ENCODE peak calls at places on chromosome 19, in four cellular contexts. T is HepG2, P is K562, H is GM12878. S is an unnamed sample.

GRCh38 chr19:8558325-8558724 is 18.9 kb downstream of the MYO1F start:
- DNase-seq in T (no peak), P (no peak), H (no peak), S (no peak)

GRCh38 chr19:38209671-38210457 is 14.2 kb downstream of the DPF1 start:
- DNase-seq in H (no peak), T (no peak), P (no peak), S (peak; percentile 65)

GRCh38 chr19:49447485-49448431 is 3.9 kb downstream of the PIH1D1 start:
- DNase-seq in H (no peak), P (peak; percentile 76), T (no peak), S (peak; percentile 91)

GRCh38 chr19:38032951-38033350 is 125.9 kb downstream of the SIPA1L3 start:
- DNase-seq in H (no peak), T (no peak), P (no peak), S (no peak)

GRCh38 chr19:40542197-40542859 is 34.3 kb upstream of the SHKBP1 start:
- DNase-seq in P (no peak), T (no peak), H (no peak), S (no peak)

GRCh38 chr19:28023064-28023463 is 1189.9 kb downstream of the UQCRFS1 start:
- DNase-seq in H (no peak), P (no peak), T (no peak), S (no peak)

GRCh38 chr19:9861503-9861902 is 26.4 kb downstream of the PIN1 start:
- DNase-seq in T (no peak), H (no peak), P (no peak), S (no peak)

GRCh38 chr19:42965204-42965603 is 28.2 kb upstream of the PSG7 start:
- DNase-seq in T (no peak), H (no peak), P (no peak), S (no peak)

GRCh38 chr19:37654833-37655688 is at the start of gene ZFP30:
- DNase-seq in T (peak; percentile 81), P (peak; percentile 93), H (peak; percentile 33), S (peak; percentile 54)

GRCh38 chr19:33805313-33805712 is 8.6 kb downstream of the KCTD15 start:
- DNase-seq in H (no peak), T (no peak), P (no peak), S (no peak)

GRCh38 chr19:23698711-23699520 is 11.9 kb upstream of the ZNF675 start:
- DNase-seq in P (peak; percentile 66), H (no peak), T (no peak), S (peak; percentile 25)

GRCh38 chr19:10952809-10953208 is 8.0 kb upstream of the SMARCA4 start:
- DNase-seq in H (no peak), T (no peak), P (no peak), S (no peak)

GRCh38 chr19:19782783-19783182 is 38.8 kb downstream of the ZNF506 start:
- DNase-seq in T (no peak), P (no peak), H (no peak), S (no peak)

GRCh38 chr19:10769533-10770491 is 51.9 kb downstream of the DNM2 start:
- DNase-seq in T (peak; percentile 76), H (no peak), P (peak; percentile 63), S (no peak)

GRCh38 chr19:29121684-29122083 is 91.3 kb downstream of the UQCRFS1 start:
- DNase-seq in P (peak; percentile 44), T (no peak), H (no peak), S (peak; percentile 70)

GRCh38 chr19:3655402-3656072 is 28.9 kb upstream of the CACTIN start:
- DNase-seq in P (no peak), T (no peak), H (no peak), S (no peak)

GRCh38 chr19:7888145-7888825 is at the start of gene LRRC8E:
- DNase-seq in P (peak; percentile 89), H (no peak), T (peak; percentile 59), S (peak; percentile 87)

GRCh38 chr19:48551437-48552302 is at the start of gene SULT2B1:
- DNase-seq in P (no peak), H (no peak), T (no peak), S (no peak)

GRCh38 chr19:49148784-49149651 is 6.2 kb downstream of the HRC start:
- DNase-seq in H (no peak), T (peak; percentile 86), P (peak; percentile 99), S (peak; percentile 100)

GRCh38 chr19:28290963-28291657 is 921.8 kb downstream of the UQCRFS1 start:
- DNase-seq in T (no peak), P (no peak), H (no peak), S (peak; percentile 28)

GRCh38 chr19:27652796-27653195 is 1560.2 kb downstream of the UQCRFS1 start:
- DNase-seq in T (no peak), P (no peak), H (no peak), S (no peak)

GRCh38 chr19:11767633-11768133 is 883 bp downstream of the ZNF441 start:
- DNase-seq in T (peak; percentile 72), H (peak; percentile 31), P (peak; percentile 67), S (no peak)

GRCh38 chr19:10421981-10422461 is 1.7 kb downstream of the PDE4A start:
- DNase-seq in T (no peak), H (no peak), P (peak; percentile 43), S (no peak)

GRCh38 chr19:11196406-11197287 is 698 bp downstream of the KANK2 start:
- DNase-seq in T (no peak), H (no peak), P (peak; percentile 52), S (peak; percentile 56)

GRCh38 chr19:40433391-40434216 is 7.8 kb upstream of the SERTAD1 start:
- DNase-seq in P (peak; percentile 93), H (no peak), T (peak; percentile 78), S (peak; percentile 80)

GRCh38 chr19:10891360-10892108 is 20.2 kb downstream of the CARM1 start:
- DNase-seq in P (no peak), H (no peak), T (no peak), S (no peak)

GRCh38 chr19:47573076-47574026 is at the start of gene ZNF541:
- DNase-seq in H (no peak), P (peak; percentile 30), T (no peak), S (peak; percentile 31)

GRCh38 chr19:5251096-5252065 is 89.2 kb downstream of the PTPRS start:
- DNase-seq in H (no peak), P (no peak), T (no peak), S (peak; percentile 33)
- TF ChIP-seq ATF2 in H (no peak), P (no peak), T (no peak), S (no peak)

GRCh38 chr19:34961775-34962174 is 2.3 kb downstream of the ZNF792 start:
- DNase-seq in P (no peak), T (no peak), H (no peak), S (no peak)

GRCh38 chr19:34962281-34962944 is 1.6 kb downstream of the ZNF792 start:
- DNase-seq in T (peak; percentile 86), P (peak; percentile 86), H (no peak), S (no peak)

GRCh38 chr19:34960103-34960805 is 3.8 kb downstream of the ZNF792 start:
- DNase-seq in T (no peak), P (no peak), H (no peak), S (no peak)

GRCh38 chr19:34962945-34963530 is 991 bp downstream of the ZNF792 start:
- DNase-seq in P (peak; percentile 35), T (no peak), H (no peak), S (no peak)

DNA sequence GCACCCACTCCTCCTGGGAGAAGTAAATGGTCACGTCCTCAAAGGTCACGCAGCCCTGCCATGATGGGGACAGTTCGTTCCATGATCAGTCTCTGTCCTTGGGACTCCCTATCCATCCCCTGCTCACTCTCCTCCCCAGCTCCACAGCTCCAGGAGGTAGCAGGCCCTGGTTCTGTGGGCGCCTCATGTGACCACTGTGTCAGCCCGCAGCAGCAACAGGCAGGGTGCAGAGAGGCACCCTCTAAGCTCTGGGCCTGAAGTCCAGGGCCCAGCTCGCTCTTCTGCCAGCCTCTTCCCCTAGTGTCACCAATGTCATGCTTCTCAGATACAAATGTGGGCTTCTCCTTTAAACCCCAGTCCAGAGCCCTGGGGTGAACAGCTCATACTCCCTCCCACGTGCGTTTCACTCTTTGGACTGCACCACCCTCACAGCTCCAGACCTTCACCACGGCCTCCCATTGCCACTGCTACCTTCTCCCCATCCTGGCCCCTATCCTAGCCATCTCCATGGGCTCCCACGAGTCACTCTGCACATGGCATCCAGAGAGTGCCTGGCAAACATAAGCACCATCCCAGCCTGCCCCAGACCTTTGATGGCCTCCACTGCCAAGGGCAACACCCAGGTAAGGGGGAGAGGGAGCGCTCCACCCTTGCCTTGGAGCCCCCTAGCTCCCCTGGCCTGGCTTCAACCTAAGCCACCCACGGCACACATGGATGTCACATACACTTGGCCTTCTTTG is 2.9 kb downstream of the ZNF792 start:
- DNase-seq in T (no peak), H (no peak), P (no peak), S (no peak)
- TF ChIP-seq ETV6 in T (no peak), H (no peak), P (no peak), S (no peak)

GRCh38 chr19:18062043-18062442 is 24.7 kb downstream of the IL12RB1 start:
- DNase-seq in H (no peak), T (no peak), P (no peak), S (no peak)
- TF ChIP-seq ATF2 in H (no peak), T (no peak), P (no peak), S (no peak)

GRCh38 chr19:57075125-57075524 is 44.7 kb upstream of the USP29 start:
- DNase-seq in H (no peak), P (no peak), T (no peak), S (no peak)

GRCh38 chr19:57071414-57071813 is 48.4 kb upstream of the USP29 start:
- DNase-seq in P (no peak), H (no peak), T (no peak), S (no peak)

GRCh38 chr19:57078802-57079201 is 41.0 kb upstream of the USP29 start:
- DNase-seq in H (no peak), P (no peak), T (peak; percentile 35), S (no peak)

DNA sequence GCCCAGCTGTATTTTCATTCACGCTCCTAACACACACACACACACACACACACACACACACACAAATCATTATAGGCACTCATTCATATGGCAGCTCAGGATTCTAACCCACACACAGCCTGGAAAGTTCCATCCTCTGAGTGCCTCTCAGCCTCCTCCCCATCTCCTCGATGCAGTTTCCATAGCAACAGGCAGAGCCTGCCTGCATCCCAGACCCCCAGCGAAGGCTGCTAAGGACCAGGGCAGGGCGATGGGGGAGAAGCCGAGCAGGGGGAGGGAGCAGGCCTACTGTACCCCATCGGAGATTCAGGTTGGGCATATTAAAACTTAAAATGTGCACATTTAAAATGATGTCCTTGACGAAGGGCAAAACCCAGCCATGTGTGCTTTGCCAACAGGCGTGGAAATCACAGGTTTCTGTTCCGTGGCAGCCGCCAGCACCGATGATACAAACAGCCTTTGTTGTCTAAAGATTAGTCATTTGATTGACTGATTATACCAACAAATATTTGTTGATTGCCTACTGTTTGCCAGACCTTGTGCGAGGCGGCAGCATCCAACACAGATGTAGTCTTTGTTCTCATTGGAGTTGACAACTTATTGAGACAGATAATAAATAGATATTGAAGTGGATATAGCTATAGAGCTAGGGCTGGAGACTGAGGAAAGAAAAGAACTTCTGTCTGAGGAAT is 43.8 kb upstream of the USP29 start:
- DNase-seq in H (no peak), T (peak; percentile 65), P (no peak), S (no peak)
- TF ChIP-seq ETV6 in H (no peak), T (no peak), P (no peak), S (no peak)

DNA sequence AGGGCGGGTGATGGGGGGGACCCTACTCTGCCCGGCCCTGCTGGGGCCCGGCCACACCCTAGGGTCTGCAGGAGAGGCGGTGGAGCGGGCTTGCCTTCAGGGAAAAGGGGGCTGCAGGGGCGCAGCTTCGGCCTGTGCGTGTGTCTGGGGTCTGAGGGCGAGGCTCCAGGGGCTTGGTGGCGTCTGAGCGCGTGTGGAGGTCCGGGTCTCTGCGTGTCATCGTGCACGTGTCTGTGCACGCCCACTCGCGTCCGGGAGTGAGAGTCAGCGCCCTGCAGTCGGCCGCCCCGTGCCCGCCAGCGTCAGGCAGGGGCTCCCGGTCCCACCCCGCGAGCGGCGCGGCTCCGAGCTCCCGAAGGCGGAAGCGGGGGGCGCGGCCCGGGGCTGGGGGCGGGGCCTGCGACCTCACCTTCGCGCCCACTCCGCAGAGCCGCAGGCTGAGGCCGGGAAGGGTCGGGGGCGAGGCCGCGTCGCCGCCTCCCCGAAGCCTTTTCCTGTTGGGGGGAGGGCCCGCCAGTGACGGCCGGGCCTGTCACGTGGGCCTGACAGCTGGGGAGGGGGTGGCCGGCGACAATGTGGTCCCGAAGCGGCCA is at the start of gene ARHGAP45:
- DNase-seq in T (no peak), P (peak; percentile 77), H (no peak), S (peak; percentile 49)
- TF ChIP-seq ATF2 in T (no peak), P (no peak), H (no peak), S (no peak)